ENCODE peak calls at places on chromosomes 11 and 22, in six cellular contexts. Q is GM03348; F is stimulated activated CD4-positive, alpha-beta T cell treated with anti-CD3 and anti-CD28 coated beads, Interleukin-15, amount 100 ng/mL, for 1 hour; J is midbrain; L is activated CD4-positive, alpha-beta T cell treated with anti-CD3 and anti-CD28 coated beads, Interleukin-2, amount 10 ng/mL, durations not matched to agents 7 days and 5 days; N is NCI-H1417. M is an unnamed sample.

GRCh38 chr11:59088164-59088563 is 2.1 kb downstream of the GLYATL1B start:
- DNase-seq in L (no peak), N (no peak), J (no peak), Q (no peak), F (no peak), M (no peak)

GRCh38 chr11:117868815-117869642 is 7.4 kb downstream of the FXYD6 start:
- DNase-seq in F (no peak), J (no peak), L (no peak), N (peak), Q (no peak), M (no peak)

GRCh38 chr11:65262381-65262680 is 569 bp downstream of the POLA2 start:
- DNase-seq in L (peak), N (no peak), J (peak), F (no peak), Q (no peak), M (no peak)

GRCh38 chr11:77046060-77046501 is 11.9 kb downstream of the B3GNT6 start:
- DNase-seq in Q (peak), L (peak), N (peak), J (no peak), F (peak), M (no peak)

GRCh38 chr11:11763796-11764427 is 77.9 kb upstream of the USP47 start:
- DNase-seq in L (no peak), N (no peak), F (no peak), Q (no peak), J (no peak), M (no peak)

GRCh38 chr22:20141186-20142077 is 9.4 kb downstream of the CCDC188 start:
- DNase-seq in F (no peak), J (no peak), Q (peak), N (no peak), L (no peak), M (no peak)

GRCh38 chr11:75105462-75105925 is 8.8 kb upstream of the OR2AT4 start:
- DNase-seq in J (no peak), N (no peak), L (no peak), Q (no peak), F (no peak), M (no peak)

GRCh38 chr22:30305519-30305905 is 16.2 kb upstream of the CASTOR1 start:
- DNase-seq in F (no peak), J (peak), L (peak), N (no peak), Q (peak), M (peak)

GRCh38 chr11:40517122-40517521 is 942.3 kb downstream of the LRRC4C start:
- DNase-seq in N (no peak), Q (no peak), F (no peak), L (no peak), J (no peak), M (no peak)

GRCh38 chr11:65771589-65772112 is 9.1 kb downstream of the AP5B1 start:
- DNase-seq in Q (no peak), J (no peak), F (no peak), L (no peak), N (no peak), M (no peak)

GRCh38 chr11:125168875-125169537 is 4.5 kb downstream of the PKNOX2 start:
- DNase-seq in F (no peak), Q (no peak), N (no peak), J (no peak), L (no peak), M (no peak)

GRCh38 chr11:129996113-129996870 is 6.3 kb downstream of the PRDM10 start:
- DNase-seq in Q (no peak), L (no peak), N (no peak), J (no peak), F (no peak), M (no peak)

GRCh38 chr11:65872555-65873279 is at the start of gene EFEMP2:
- DNase-seq in N (no peak), L (no peak), F (no peak), J (no peak), Q (peak), M (no peak)

GRCh38 chr22:29385748-29386147 is 2.6 kb downstream of the AP1B1 start:
- DNase-seq in J (peak), Q (no peak), F (no peak), L (no peak), N (no peak), M (no peak)

GRCh38 chr11:61756452-61757212 is 4.2 kb downstream of the MYRF start:
- DNase-seq in F (no peak), N (no peak), L (no peak), Q (no peak), J (no peak), M (no peak)

GRCh38 chr22:38233427-38233826 is 31.6 kb downstream of the MAFF start:
- DNase-seq in L (no peak), J (no peak), F (no peak), N (no peak), Q (no peak), M (no peak)

GRCh38 chr22:36548606-36549005 is 19.6 kb upstream of the EIF3D start:
- DNase-seq in L (no peak), F (no peak), N (no peak), J (no peak), Q (no peak), M (no peak)

GRCh38 chr22:41092847-41093371 is 517 bp downstream of the EP300 start:
- DNase-seq in Q (peak), F (no peak), L (peak), J (peak), N (peak), M (peak)

GRCh38 chr22:39230261-39231196 is 14.3 kb downstream of the PDGFB start:
- DNase-seq in Q (no peak), N (no peak), L (no peak), F (no peak), J (no peak), M (no peak)

M was measured in central memory CD8-positive, alpha-beta T cell.